ENCODE peak calls at places on chromosomes 7 and 10, in four cellular contexts. S is Panc1, P is K562, C is HepG2. V is an unnamed sample.

GRCh38 chr7:83118347-83119001 is 44.2 kb downstream of the PCLO start:
- DNase-seq in S (no peak), P (no peak), C (no peak), V (no peak)

GRCh38 chr7:50092579-50093411 is at the start of gene ZPBP:
- DNase-seq in S (peak; percentile 41), P (peak; percentile 29), C (peak; percentile 18), V (peak; percentile 7)

GRCh38 chr7:68706291-68706690 is 892.0 kb upstream of the AUTS2 start:
- DNase-seq in S (no peak), P (no peak), C (no peak), V (no peak)

GRCh38 chr7:123485187-123485586 is 49.2 kb downstream of the IQUB start:
- DNase-seq in S (no peak), P (no peak), C (no peak), V (no peak)

GRCh38 chr7:1604383-1604782 is 34.6 kb upstream of the PSMG3 start:
- DNase-seq in S (no peak), P (no peak), C (no peak), V (no peak)

GRCh38 chr10:44465430-44466115 is 80.7 kb upstream of the CXCL12 start:
- DNase-seq in S (no peak), P (no peak), C (no peak), V (no peak)

GRCh38 chr10:7826971-7827370 is 8.7 kb downstream of the TAF3 start:
- DNase-seq in S (no peak), P (peak; percentile 44), C (no peak), V (no peak)

GRCh38 chr7:151185762-151186639 is 1.0 kb downstream of the ASB10 start:
- DNase-seq in S (no peak), P (no peak), C (no peak), V (no peak)

GRCh38 chr10:112143420-112143819 is 40.1 kb downstream of the GPAM start:
- DNase-seq in S (no peak), P (no peak), C (no peak), V (no peak)

GRCh38 chr10:117464176-117464575 is 78.4 kb upstream of the EMX2 start:
- DNase-seq in S (no peak), P (no peak), C (no peak), V (no peak)

GRCh38 chr10:127715249-127715648 is 21.7 kb upstream of the FOXI2 start:
- DNase-seq in S (no peak), P (no peak), C (no peak), V (no peak)

GRCh38 chr10:33195608-33196376 is 138.7 kb downstream of the NRP1 start:
- DNase-seq in S (no peak), P (no peak), C (peak; percentile 99), V (no peak)

GRCh38 chr10:119313024-119313423 is 105.7 kb downstream of the GRK5 start:
- DNase-seq in S (no peak), P (no peak), C (no peak), V (no peak)

GRCh38 chr10:104391150-104391968 is 37.7 kb downstream of the CFAP58 start:
- DNase-seq in S (no peak), P (no peak), C (peak; percentile 6), V (peak; percentile 51)

GRCh38 chr10:74328388-74328787 is 177.4 kb downstream of the ADK start:
- DNase-seq in S (no peak), P (no peak), C (no peak), V (no peak)

GRCh38 chr7:1798191-1798590 is 128.1 kb downstream of the ELFN1 start:
- DNase-seq in S (no peak), P (no peak), C (no peak), V (no peak)

GRCh38 chr7:22576941-22577927 is 77.2 kb upstream of the STEAP1B start:
- DNase-seq in S (no peak), P (no peak), C (no peak), V (no peak)

GRCh38 chr7:130793855-130794618 is 60.0 kb upstream of the KLF14 start:
- DNase-seq in S (no peak), P (no peak), C (peak; percentile 18), V (peak; percentile 21)

GRCh38 chr10:11533328-11533781 is 78.1 kb downstream of the USP6NL start:
- DNase-seq in S (no peak), P (no peak), C (peak; percentile 46), V (no peak)

GRCh38 chr7:118079369-118079768 is 104.6 kb upstream of the LSM8 start:
- DNase-seq in S (no peak), P (no peak), C (no peak), V (no peak)

GRCh38 chr7:18350678-18351077 is 144.9 kb upstream of the HDAC9 start:
- DNase-seq in S (no peak), P (no peak), C (no peak), V (no peak)

GRCh38 chr7:54839538-54840213 is 80.7 kb upstream of the SEC61G start:
- DNase-seq in S (no peak), P (peak; percentile 11), C (peak; percentile 20), V (peak; percentile 51)

GRCh38 chr7:159200421-159200820 is 55.8 kb upstream of the VIPR2 start:
- DNase-seq in S (no peak), P (no peak), C (no peak), V (no peak)

GRCh38 chr10:34696423-34696822 is 118.7 kb downstream of the PARD3 start:
- DNase-seq in S (no peak), P (no peak), C (no peak), V (no peak)

GRCh38 chr7:140316165-140316661 is 82.1 kb downstream of the SLC37A3 start:
- DNase-seq in S (peak; percentile 25), P (no peak), C (no peak), V (peak; percentile 19)

GRCh38 chr10:99915414-99915813 is 94.3 kb downstream of the DNMBP start:
- DNase-seq in S (no peak), P (no peak), C (no peak), V (no peak)

GRCh38 chr10:99912057-99912456 is 97.7 kb downstream of the DNMBP start:
- DNase-seq in S (no peak), P (no peak), C (no peak), V (no peak)

GRCh38 chr10:99916776-99917175 is 93.0 kb downstream of the DNMBP start:
- DNase-seq in S (no peak), P (no peak), C (no peak), V (no peak)

GRCh38 chr10:99914236-99914635 is 95.5 kb downstream of the DNMBP start:
- DNase-seq in S (no peak), P (no peak), C (no peak), V (no peak)

GRCh38 chr10:99913831-99914235 is 95.9 kb downstream of the DNMBP start:
- DNase-seq in S (no peak), P (no peak), C (no peak), V (no peak)
- TF ChIP-seq REST in S (no peak), P (no peak), C (no peak), V (no peak)

GRCh38 chr7:43905954-43906326 is 456 bp downstream of the URGCP start:
- DNase-seq in S (no peak), P (peak; percentile 55), C (peak; percentile 14), V (no peak)
- TF ChIP-seq TCF7L2 in S (no peak), P (no peak), C (no peak), V (no peak)

GRCh38 chr10:102395677-102396197 is at the start of gene NFKB2:
- DNase-seq in S (no peak), P (no peak), C (no peak), V (no peak)

GRCh38 chr10:102394079-102394800 is 1.3 kb upstream of the NFKB2 start:
- DNase-seq in S (peak; percentile 79), P (peak; percentile 93), C (peak; percentile 85), V (peak; percentile 95)

GRCh38 chr10:102392306-102392705 is 3.2 kb upstream of the NFKB2 start:
- DNase-seq in S (no peak), P (no peak), C (no peak), V (no peak)

GRCh38 chr10:102394801-102395676 is 466 bp upstream of the NFKB2 start:
- DNase-seq in S (no peak), P (peak; percentile 88), C (peak; percentile 65), V (peak; percentile 72)

GRCh38 chr10:102393411-102394078 is 2.0 kb upstream of the NFKB2 start:
- DNase-seq in S (no peak), P (no peak), C (no peak), V (no peak)
- TF ChIP-seq REST in S (no peak), P (no peak), C (no peak), V (no peak)

GRCh38 chr7:157248659-157249058 is 88.1 kb upstream of the DNAJB6 start:
- DNase-seq in S (no peak), P (no peak), C (no peak), V (no peak)

GRCh38 chr7:157250605-157251228 is 86.1 kb upstream of the DNAJB6 start:
- DNase-seq in S (peak; percentile 60), P (peak; percentile 68), C (peak; percentile 61), V (peak; percentile 53)

GRCh38 chr7:157255201-157255606 is 81.6 kb upstream of the DNAJB6 start:
- DNase-seq in S (no peak), P (no peak), C (no peak), V (no peak)

DNA sequence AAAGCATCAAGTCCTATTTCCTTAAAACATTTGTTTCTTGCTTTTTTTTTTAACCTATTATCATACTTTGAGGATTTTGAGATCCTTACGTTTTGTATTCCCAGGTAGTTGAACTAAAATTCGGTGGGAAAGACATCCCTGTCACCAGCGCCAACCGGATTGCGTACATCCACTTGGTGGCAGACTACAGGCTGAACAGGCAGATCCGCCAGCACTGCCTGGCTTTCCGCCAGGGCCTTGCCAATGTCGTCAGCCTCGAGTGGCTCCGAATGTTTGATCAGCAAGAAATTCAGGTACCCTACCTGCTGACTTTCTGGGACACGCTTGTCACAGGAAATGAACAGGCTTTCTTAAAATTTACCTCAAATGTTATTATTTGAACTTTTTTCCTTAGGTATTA is 83.0 kb upstream of the DNAJB6 start:
- DNase-seq in S (no peak), P (no peak), C (no peak), V (no peak)
- TF ChIP-seq TCF7L2 in S (no peak), P (no peak), C (no peak), V (no peak)

GRCh38 chr7:129225206-129225930 is 538 bp downstream of the AHCYL2 start:
- DNase-seq in S (no peak), P (peak; percentile 61), C (peak; percentile 20), V (no peak)

GRCh38 chr7:129227646-129228578 is 3.1 kb downstream of the AHCYL2 start:
- DNase-seq in S (no peak), P (no peak), C (no peak), V (no peak)

GRCh38 chr7:129225931-129226572 is 1.2 kb downstream of the AHCYL2 start:
- DNase-seq in S (no peak), P (no peak), C (no peak), V (no peak)

GRCh38 chr7:129222064-129222463 is 2.8 kb upstream of the AHCYL2 start:
- DNase-seq in S (no peak), P (no peak), C (no peak), V (no peak)

GRCh38 chr7:129224251-129225205 is at the start of gene AHCYL2:
- DNase-seq in S (peak; percentile 97), P (peak; percentile 98), C (peak; percentile 91), V (peak; percentile 95)
- TF ChIP-seq REST in S (no peak), P (peak; percentile 69), C (no peak), V (no peak)

GRCh38 chr10:89029201-89029600 is 38.6 kb downstream of the FAS start:
- DNase-seq in S (no peak), P (no peak), C (no peak), V (no peak)
- TF ChIP-seq TCF7L2 in S (no peak), P (no peak), C (no peak), V (no peak)